ENCODE peak calls at places on chromosome 1, in four cellular contexts. One of them, this sample, is unnamed.

GRCh38 chr1:6917067-6917466 is 131.8 kb downstream of the CAMTA1 start:
- DNase-seq in hepatocyte: no peak
- DNase-seq in choroid plexus epithelial cell: no peak
- DNase-seq in uterus: no peak
- DNase-seq in this sample: no peak

GRCh38 chr1:55033215-55033614 is 6.1 kb upstream of the PCSK9 start:
- DNase-seq in hepatocyte: no peak
- DNase-seq in uterus: no peak
- DNase-seq in choroid plexus epithelial cell: no peak
- DNase-seq in this sample: no peak

GRCh38 chr1:39576016-39576657 is 453 bp downstream of the PABPC4 start:
- DNase-seq in choroid plexus epithelial cell: peak; percentile 19
- DNase-seq in uterus: no peak
- DNase-seq in hepatocyte: peak; percentile 57
- DNase-seq in this sample: no peak

GRCh38 chr1:111565957-111566356 is 53.6 kb upstream of the RAP1A start:
- DNase-seq in choroid plexus epithelial cell: no peak
- DNase-seq in uterus: no peak
- DNase-seq in hepatocyte: peak; percentile 47
- DNase-seq in this sample: no peak

GRCh38 chr1:54310439-54311328 is 95.5 kb downstream of the SSBP3 start:
- DNase-seq in uterus: no peak
- DNase-seq in choroid plexus epithelial cell: peak; percentile 54
- DNase-seq in hepatocyte: peak; percentile 69
- DNase-seq in this sample: peak; percentile 34

GRCh38 chr1:155083865-155084721 is 5.5 kb downstream of the EFNA3 start:
- DNase-seq in hepatocyte: peak; percentile 52
- DNase-seq in choroid plexus epithelial cell: no peak
- DNase-seq in uterus: peak; percentile 66
- DNase-seq in this sample: peak; percentile 55

GRCh38 chr1:51693420-51694144 is 76.7 kb downstream of the OSBPL9 start:
- DNase-seq in hepatocyte: no peak
- DNase-seq in choroid plexus epithelial cell: peak; percentile 55
- DNase-seq in uterus: no peak
- DNase-seq in this sample: no peak

GRCh38 chr1:185156321-185156853 is 366 bp downstream of the TRMT1L start:
- DNase-seq in uterus: no peak
- DNase-seq in choroid plexus epithelial cell: no peak
- DNase-seq in hepatocyte: no peak
- DNase-seq in this sample: peak; percentile 41

GRCh38 chr1:202553560-202554038 is 156.7 kb downstream of the SYT2 start:
- DNase-seq in hepatocyte: peak; percentile 45
- DNase-seq in uterus: peak; percentile 69
- DNase-seq in choroid plexus epithelial cell: peak; percentile 91
- DNase-seq in this sample: peak; percentile 44

GRCh38 chr1:40788561-40789341 is 5.2 kb downstream of the KCNQ4 start:
- DNase-seq in choroid plexus epithelial cell: no peak
- DNase-seq in uterus: no peak
- DNase-seq in hepatocyte: no peak
- DNase-seq in this sample: no peak

GRCh38 chr1:152107289-152107983 is 7.8 kb downstream of the TCHH start:
- DNase-seq in hepatocyte: no peak
- DNase-seq in uterus: no peak
- DNase-seq in choroid plexus epithelial cell: no peak
- DNase-seq in this sample: no peak

GRCh38 chr1:246428542-246429308 is 78.4 kb downstream of the SMYD3 start:
- DNase-seq in choroid plexus epithelial cell: peak; percentile 77
- DNase-seq in hepatocyte: no peak
- DNase-seq in uterus: no peak
- DNase-seq in this sample: peak; percentile 7

GRCh38 chr1:173531069-173531693 is 54.0 kb downstream of the PRDX6 start:
- DNase-seq in uterus: no peak
- DNase-seq in choroid plexus epithelial cell: no peak
- DNase-seq in hepatocyte: no peak
- DNase-seq in this sample: no peak

GRCh38 chr1:193115629-193116227 is 6.1 kb upstream of the CDC73 start:
- DNase-seq in hepatocyte: peak; percentile 83
- DNase-seq in uterus: peak; percentile 69
- DNase-seq in choroid plexus epithelial cell: peak; percentile 98
- DNase-seq in this sample: no peak

GRCh38 chr1:162230096-162230495 is 146.6 kb downstream of the SPATA46 start:
- DNase-seq in hepatocyte: no peak
- DNase-seq in choroid plexus epithelial cell: peak; percentile 61
- DNase-seq in uterus: no peak
- DNase-seq in this sample: no peak

GRCh38 chr1:55214214-55214902 is 806 bp downstream of the USP24 start:
- DNase-seq in uterus: peak; percentile 37
- DNase-seq in choroid plexus epithelial cell: no peak
- DNase-seq in hepatocyte: peak; percentile 62
- DNase-seq in this sample: peak; percentile 48

GRCh38 chr1:77627965-77628570 is 54.4 kb downstream of the ZZZ3 start:
- DNase-seq in uterus: no peak
- DNase-seq in hepatocyte: no peak
- DNase-seq in choroid plexus epithelial cell: no peak
- DNase-seq in this sample: no peak

GRCh38 chr1:30762152-30762930 is 4.8 kb upstream of the LAPTM5 start:
- DNase-seq in hepatocyte: no peak
- DNase-seq in choroid plexus epithelial cell: no peak
- DNase-seq in uterus: no peak
- DNase-seq in this sample: peak; percentile 71

GRCh38 chr1:37265786-37266667 is 208.4 kb upstream of the ZC3H12A start:
- DNase-seq in hepatocyte: no peak
- DNase-seq in uterus: no peak
- DNase-seq in choroid plexus epithelial cell: no peak
- DNase-seq in this sample: no peak

GRCh38 chr1:174721246-174721645 is 273.5 kb downstream of the GPR52 start:
- DNase-seq in uterus: no peak
- DNase-seq in choroid plexus epithelial cell: no peak
- DNase-seq in hepatocyte: no peak
- DNase-seq in this sample: no peak

GRCh38 chr1:154346276-154346914 is 21.1 kb downstream of the ATP8B2 start:
- DNase-seq in uterus: no peak
- DNase-seq in choroid plexus epithelial cell: no peak
- DNase-seq in hepatocyte: no peak
- DNase-seq in this sample: no peak

GRCh38 chr1:237386362-237387143 is 344.6 kb downstream of the RYR2 start:
- DNase-seq in choroid plexus epithelial cell: peak; percentile 61
- DNase-seq in uterus: no peak
- DNase-seq in hepatocyte: peak; percentile 34
- DNase-seq in this sample: peak; percentile 25

GRCh38 chr1:49052102-49052501 is 275.4 kb upstream of the BEND5 start:
- DNase-seq in choroid plexus epithelial cell: no peak
- DNase-seq in hepatocyte: no peak
- DNase-seq in uterus: no peak
- DNase-seq in this sample: no peak

GRCh38 chr1:182286761-182287160 is 104.8 kb downstream of the GLUL start:
- DNase-seq in hepatocyte: no peak
- DNase-seq in uterus: no peak
- DNase-seq in choroid plexus epithelial cell: no peak
- DNase-seq in this sample: no peak

GRCh38 chr1:100657876-100658715 is 61.4 kb upstream of the VCAM1 start:
- DNase-seq in choroid plexus epithelial cell: peak; percentile 79
- DNase-seq in hepatocyte: peak; percentile 7
- DNase-seq in uterus: no peak
- DNase-seq in this sample: no peak

GRCh38 chr1:212981571-212982328 is 31.4 kb downstream of the VASH2 start:
- DNase-seq in choroid plexus epithelial cell: no peak
- DNase-seq in uterus: no peak
- DNase-seq in hepatocyte: no peak
- DNase-seq in this sample: peak; percentile 93

GRCh38 chr1:53541761-53542550 is 82.8 kb downstream of the DMRTB1 start:
- DNase-seq in hepatocyte: peak; percentile 59
- DNase-seq in choroid plexus epithelial cell: peak; percentile 80
- DNase-seq in uterus: peak; percentile 83
- DNase-seq in this sample: peak; percentile 10

GRCh38 chr1:12608311-12608957 is 9.6 kb downstream of the DHRS3 start:
- DNase-seq in hepatocyte: peak; percentile 35
- DNase-seq in uterus: no peak
- DNase-seq in choroid plexus epithelial cell: peak; percentile 41
- DNase-seq in this sample: no peak

DNA sequence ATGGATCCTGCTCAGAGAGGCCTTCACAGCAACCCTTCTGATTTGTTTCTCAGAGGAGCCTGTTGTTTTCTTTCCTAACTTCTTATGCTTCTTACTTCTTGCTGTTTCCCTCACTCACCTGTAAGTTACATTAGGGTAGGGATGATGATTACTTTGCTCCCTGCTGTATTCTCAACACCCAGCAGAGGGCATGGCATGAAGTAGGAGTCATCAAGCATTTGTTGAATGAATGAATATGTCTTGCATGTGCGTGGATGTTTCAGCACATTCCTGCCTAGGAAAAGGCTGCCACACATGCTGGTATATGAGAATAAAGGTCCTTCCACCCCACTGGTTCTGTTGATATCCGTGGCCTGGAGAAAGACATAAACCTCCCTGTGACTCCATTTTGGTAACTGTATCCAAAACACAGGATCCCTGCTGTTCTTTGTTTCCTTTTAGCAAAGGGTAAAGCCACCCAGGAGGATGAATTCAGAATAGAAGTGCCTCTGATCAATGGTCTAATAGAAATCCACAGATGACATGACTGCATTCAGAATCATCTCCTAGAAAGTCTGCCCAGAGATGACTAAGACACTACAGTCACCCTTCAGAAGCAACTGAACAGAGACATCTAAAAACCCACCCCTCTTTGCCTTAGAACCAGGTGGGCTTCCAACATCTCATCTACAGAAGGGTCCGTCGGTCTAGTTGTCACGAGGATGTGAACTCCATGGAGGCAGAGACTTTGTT is 168.8 kb downstream of the ZSCAN20 start:
- DNase-seq in uterus: no peak
- DNase-seq in choroid plexus epithelial cell: peak; percentile 58
- DNase-seq in hepatocyte: peak; percentile 45
- DNase-seq in this sample: peak; percentile 26
- TF ChIP-seq CTCF in uterus: peak; percentile 3
- TF ChIP-seq CTCF in choroid plexus epithelial cell: peak; percentile 56
- TF ChIP-seq CTCF in hepatocyte: peak; percentile 39
- TF ChIP-seq CTCF in this sample: peak; percentile 33

DNA sequence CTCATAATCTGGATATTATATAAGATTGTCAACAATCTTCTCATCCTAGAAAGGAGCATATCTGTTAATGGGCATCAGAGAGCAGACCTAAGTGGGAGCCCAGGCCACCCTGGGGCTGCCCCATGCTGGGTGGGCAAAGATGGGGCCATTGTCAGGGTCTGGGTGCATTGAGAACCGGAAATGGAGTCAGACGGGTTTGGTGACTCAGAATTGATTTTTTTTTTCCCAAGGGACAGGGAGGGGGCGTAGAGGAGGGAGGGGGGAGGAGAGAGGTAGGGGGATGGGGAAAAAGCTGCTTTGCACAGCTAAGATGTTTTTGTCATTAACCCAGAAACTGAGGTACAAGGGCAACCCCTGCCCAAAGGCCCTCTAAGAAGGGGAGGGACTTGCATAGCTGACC is 1.3 kb downstream of the ATXN7L2 start:
- DNase-seq in hepatocyte: no peak
- DNase-seq in choroid plexus epithelial cell: no peak
- DNase-seq in uterus: no peak
- DNase-seq in this sample: peak; percentile 35
- H3K4me3 ChIP-seq in hepatocyte: peak overlapping the region; percentile 96
- H3K4me3 ChIP-seq in choroid plexus epithelial cell: no peak overlapping the region
- H3K4me3 ChIP-seq in uterus: no peak overlapping the region
- H3K4me3 ChIP-seq in this sample: peak overlapping the region; percentile 84

GRCh38 chr1:165306543-165307434 is 49.7 kb downstream of the LMX1A start:
- DNase-seq in hepatocyte: no peak
- DNase-seq in choroid plexus epithelial cell: no peak
- DNase-seq in uterus: no peak
- DNase-seq in this sample: no peak
- TF ChIP-seq CTCF in hepatocyte: no peak
- TF ChIP-seq CTCF in choroid plexus epithelial cell: no peak
- TF ChIP-seq CTCF in uterus: no peak
- TF ChIP-seq CTCF in this sample: no peak

GRCh38 chr1:227945891-227946623 is 1.7 kb downstream of the WNT9A start:
- DNase-seq in uterus: peak; percentile 74
- DNase-seq in hepatocyte: peak; percentile 85
- DNase-seq in choroid plexus epithelial cell: peak; percentile 44
- DNase-seq in this sample: no peak
- H3K4me3 ChIP-seq in uterus: no peak overlapping the region
- H3K4me3 ChIP-seq in hepatocyte: no peak overlapping the region
- H3K4me3 ChIP-seq in choroid plexus epithelial cell: no peak overlapping the region
- H3K4me3 ChIP-seq in this sample: no peak overlapping the region

This sample was measured in GM12865.